ENCODE peak calls at places on chromosomes 4 and X, in four cellular contexts. One of them, this sample, is unnamed.

GRCh38 chrX:133570549-133570948 is 155.3 kb upstream of the GPC4 start:
- DNase-seq in lower lobe of right lung: no peak
- DNase-seq in stimulated activated CD4-positive, alpha-beta T cell treated with anti-CD3 and anti-CD28 coated beads, Interleukin-12 subunit alpha, Interleukin-12 subunit beta, amount 100 ng/mL, for 24 hours: no peak
- DNase-seq in PC-3: peak
- DNase-seq in this sample: no peak

GRCh38 chr4:3868146-3868840 is 102.1 kb downstream of the ADRA2C start:
- DNase-seq in lower lobe of right lung: no peak
- DNase-seq in stimulated activated CD4-positive, alpha-beta T cell treated with anti-CD3 and anti-CD28 coated beads, Interleukin-12 subunit alpha, Interleukin-12 subunit beta, amount 100 ng/mL, for 24 hours: no peak
- DNase-seq in PC-3: peak
- DNase-seq in this sample: no peak

GRCh38 chr4:41538887-41539498 is 1.0 kb downstream of the LIMCH1 start:
- DNase-seq in lower lobe of right lung: no peak
- DNase-seq in stimulated activated CD4-positive, alpha-beta T cell treated with anti-CD3 and anti-CD28 coated beads, Interleukin-12 subunit alpha, Interleukin-12 subunit beta, amount 100 ng/mL, for 24 hours: no peak
- DNase-seq in PC-3: peak
- DNase-seq in this sample: no peak

GRCh38 chr4:88660446-88661294 is 37.0 kb downstream of the NAP1L5 start:
- DNase-seq in lower lobe of right lung: no peak
- DNase-seq in stimulated activated CD4-positive, alpha-beta T cell treated with anti-CD3 and anti-CD28 coated beads, Interleukin-12 subunit alpha, Interleukin-12 subunit beta, amount 100 ng/mL, for 24 hours: no peak
- DNase-seq in PC-3: peak
- DNase-seq in this sample: no peak

GRCh38 chr4:41718907-41719306 is 29.6 kb downstream of the PHOX2B start:
- DNase-seq in lower lobe of right lung: no peak
- DNase-seq in stimulated activated CD4-positive, alpha-beta T cell treated with anti-CD3 and anti-CD28 coated beads, Interleukin-12 subunit alpha, Interleukin-12 subunit beta, amount 100 ng/mL, for 24 hours: no peak
- DNase-seq in PC-3: peak
- DNase-seq in this sample: no peak

GRCh38 chrX:82134378-82134777 is 932.5 kb downstream of the SH3BGRL start:
- DNase-seq in lower lobe of right lung: no peak
- DNase-seq in stimulated activated CD4-positive, alpha-beta T cell treated with anti-CD3 and anti-CD28 coated beads, Interleukin-12 subunit alpha, Interleukin-12 subunit beta, amount 100 ng/mL, for 24 hours: no peak
- DNase-seq in PC-3: peak
- DNase-seq in this sample: no peak

GRCh38 chr4:3408793-3409330 is 32.9 kb upstream of the HGFAC start:
- DNase-seq in lower lobe of right lung: no peak
- DNase-seq in stimulated activated CD4-positive, alpha-beta T cell treated with anti-CD3 and anti-CD28 coated beads, Interleukin-12 subunit alpha, Interleukin-12 subunit beta, amount 100 ng/mL, for 24 hours: no peak
- DNase-seq in PC-3: no peak
- DNase-seq in this sample: no peak

GRCh38 chr4:12562476-12562875 is 921.7 kb downstream of the RAB28 start:
- DNase-seq in lower lobe of right lung: no peak
- DNase-seq in stimulated activated CD4-positive, alpha-beta T cell treated with anti-CD3 and anti-CD28 coated beads, Interleukin-12 subunit alpha, Interleukin-12 subunit beta, amount 100 ng/mL, for 24 hours: no peak
- DNase-seq in PC-3: no peak
- DNase-seq in this sample: no peak

GRCh38 chr4:149031399-149031798 is 589.2 kb upstream of the NR3C2 start:
- DNase-seq in lower lobe of right lung: no peak
- DNase-seq in stimulated activated CD4-positive, alpha-beta T cell treated with anti-CD3 and anti-CD28 coated beads, Interleukin-12 subunit alpha, Interleukin-12 subunit beta, amount 100 ng/mL, for 24 hours: no peak
- DNase-seq in PC-3: peak
- DNase-seq in this sample: no peak

GRCh38 chr4:182022899-182023298 is 220.3 kb upstream of the TENM3 start:
- DNase-seq in lower lobe of right lung: no peak
- DNase-seq in stimulated activated CD4-positive, alpha-beta T cell treated with anti-CD3 and anti-CD28 coated beads, Interleukin-12 subunit alpha, Interleukin-12 subunit beta, amount 100 ng/mL, for 24 hours: no peak
- DNase-seq in PC-3: no peak
- DNase-seq in this sample: no peak

GRCh38 chr4:52376107-52376704 is 282.9 kb downstream of the USP46 start:
- DNase-seq in lower lobe of right lung: no peak
- DNase-seq in stimulated activated CD4-positive, alpha-beta T cell treated with anti-CD3 and anti-CD28 coated beads, Interleukin-12 subunit alpha, Interleukin-12 subunit beta, amount 100 ng/mL, for 24 hours: no peak
- DNase-seq in PC-3: peak
- DNase-seq in this sample: no peak

GRCh38 chr4:108010167-108010566 is 20.5 kb downstream of the HADH start:
- DNase-seq in lower lobe of right lung: no peak
- DNase-seq in stimulated activated CD4-positive, alpha-beta T cell treated with anti-CD3 and anti-CD28 coated beads, Interleukin-12 subunit alpha, Interleukin-12 subunit beta, amount 100 ng/mL, for 24 hours: no peak
- DNase-seq in PC-3: peak
- DNase-seq in this sample: no peak

GRCh38 chrX:35886135-35886534 is 33.4 kb upstream of the CFAP47 start:
- DNase-seq in lower lobe of right lung: no peak
- DNase-seq in stimulated activated CD4-positive, alpha-beta T cell treated with anti-CD3 and anti-CD28 coated beads, Interleukin-12 subunit alpha, Interleukin-12 subunit beta, amount 100 ng/mL, for 24 hours: no peak
- DNase-seq in PC-3: no peak
- DNase-seq in this sample: no peak

GRCh38 chr4:63620271-63620670 is 789.0 kb downstream of the TECRL start:
- DNase-seq in lower lobe of right lung: no peak
- DNase-seq in stimulated activated CD4-positive, alpha-beta T cell treated with anti-CD3 and anti-CD28 coated beads, Interleukin-12 subunit alpha, Interleukin-12 subunit beta, amount 100 ng/mL, for 24 hours: no peak
- DNase-seq in PC-3: peak
- DNase-seq in this sample: no peak

GRCh38 chr4:177351611-177352010 is 41.9 kb downstream of the NEIL3 start:
- DNase-seq in lower lobe of right lung: no peak
- DNase-seq in stimulated activated CD4-positive, alpha-beta T cell treated with anti-CD3 and anti-CD28 coated beads, Interleukin-12 subunit alpha, Interleukin-12 subunit beta, amount 100 ng/mL, for 24 hours: no peak
- DNase-seq in PC-3: no peak
- DNase-seq in this sample: no peak

GRCh38 chr4:152696764-152697250 is 17.0 kb upstream of the TMEM154 start:
- DNase-seq in lower lobe of right lung: no peak
- DNase-seq in stimulated activated CD4-positive, alpha-beta T cell treated with anti-CD3 and anti-CD28 coated beads, Interleukin-12 subunit alpha, Interleukin-12 subunit beta, amount 100 ng/mL, for 24 hours: peak
- DNase-seq in PC-3: peak
- DNase-seq in this sample: peak

GRCh38 chrX:39875834-39876625 is 221.7 kb downstream of the BCOR start:
- DNase-seq in lower lobe of right lung: no peak
- DNase-seq in stimulated activated CD4-positive, alpha-beta T cell treated with anti-CD3 and anti-CD28 coated beads, Interleukin-12 subunit alpha, Interleukin-12 subunit beta, amount 100 ng/mL, for 24 hours: no peak
- DNase-seq in PC-3: no peak
- DNase-seq in this sample: no peak

GRCh38 chr4:164095313-164096110 is 601.0 kb downstream of the TMA16 start:
- DNase-seq in lower lobe of right lung: no peak
- DNase-seq in stimulated activated CD4-positive, alpha-beta T cell treated with anti-CD3 and anti-CD28 coated beads, Interleukin-12 subunit alpha, Interleukin-12 subunit beta, amount 100 ng/mL, for 24 hours: no peak
- DNase-seq in PC-3: no peak
- DNase-seq in this sample: no peak

GRCh38 chr4:150259861-150260567 is 181.8 kb downstream of the DCLK2 start:
- DNase-seq in lower lobe of right lung: no peak
- DNase-seq in stimulated activated CD4-positive, alpha-beta T cell treated with anti-CD3 and anti-CD28 coated beads, Interleukin-12 subunit alpha, Interleukin-12 subunit beta, amount 100 ng/mL, for 24 hours: no peak
- DNase-seq in PC-3: no peak
- DNase-seq in this sample: no peak

GRCh38 chrX:136711147-136711546 is 63.2 kb downstream of the CD40LG start:
- DNase-seq in lower lobe of right lung: peak
- DNase-seq in stimulated activated CD4-positive, alpha-beta T cell treated with anti-CD3 and anti-CD28 coated beads, Interleukin-12 subunit alpha, Interleukin-12 subunit beta, amount 100 ng/mL, for 24 hours: no peak
- DNase-seq in PC-3: peak
- DNase-seq in this sample: no peak

GRCh38 chr4:87117730-87118075 is 102.7 kb downstream of the KLHL8 start:
- DNase-seq in lower lobe of right lung: no peak
- DNase-seq in stimulated activated CD4-positive, alpha-beta T cell treated with anti-CD3 and anti-CD28 coated beads, Interleukin-12 subunit alpha, Interleukin-12 subunit beta, amount 100 ng/mL, for 24 hours: no peak
- DNase-seq in PC-3: no peak
- DNase-seq in this sample: no peak

GRCh38 chr4:90582087-90582486 is 454.9 kb downstream of the CCSER1 start:
- DNase-seq in lower lobe of right lung: no peak
- DNase-seq in stimulated activated CD4-positive, alpha-beta T cell treated with anti-CD3 and anti-CD28 coated beads, Interleukin-12 subunit alpha, Interleukin-12 subunit beta, amount 100 ng/mL, for 24 hours: no peak
- DNase-seq in PC-3: no peak
- DNase-seq in this sample: no peak

GRCh38 chr4:55125763-55126541 is 557 bp upstream of the KDR start:
- DNase-seq in lower lobe of right lung: peak
- DNase-seq in stimulated activated CD4-positive, alpha-beta T cell treated with anti-CD3 and anti-CD28 coated beads, Interleukin-12 subunit alpha, Interleukin-12 subunit beta, amount 100 ng/mL, for 24 hours: no peak
- DNase-seq in PC-3: no peak
- DNase-seq in this sample: no peak

GRCh38 chrX:49260221-49260985 is 4.1 kb downstream of the FOXP3 start:
- DNase-seq in lower lobe of right lung: no peak
- DNase-seq in stimulated activated CD4-positive, alpha-beta T cell treated with anti-CD3 and anti-CD28 coated beads, Interleukin-12 subunit alpha, Interleukin-12 subunit beta, amount 100 ng/mL, for 24 hours: no peak
- DNase-seq in PC-3: no peak
- DNase-seq in this sample: no peak

This sample was measured in CD14-positive monocyte.